ENCODE peak calls at places on chromosomes 7 and 10, in eight cellular contexts. F, U, H, M, D, G, I and A are unnamed samples.

GRCh38 chr10:75108684-75109458 is 2.6 kb upstream of the SAMD8 start:
- DNase-seq in F (peak; percentile 63), U (no peak), H (no peak), M (no peak), D (no peak), G (no peak), I (no peak), A (no peak)

GRCh38 chr7:143811-144453 is 48.4 kb upstream of the FAM20C start:
- DNase-seq in F (no peak), U (peak; percentile 20), H (no peak), M (no peak), D (no peak), G (no peak), I (no peak), A (peak; percentile 16)

GRCh38 chr10:35328404-35329037 is 7.8 kb upstream of the CCNY start:
- DNase-seq in F (peak; percentile 44), U (no peak), H (no peak), M (no peak), D (no peak), G (peak; percentile 66), I (no peak), A (no peak)

GRCh38 chr10:91024541-91024940 is 103.7 kb upstream of the ANKRD1 start:
- DNase-seq in F (no peak), U (no peak), H (no peak), M (no peak), D (no peak), G (no peak), I (no peak), A (no peak)

GRCh38 chr10:23478570-23478969 is 39.7 kb downstream of the OTUD1 start:
- DNase-seq in F (no peak), U (no peak), H (no peak), M (no peak), D (no peak), G (no peak), I (no peak), A (no peak)

GRCh38 chr7:146486519-146486918 is 369.9 kb downstream of the CNTNAP2 start:
- DNase-seq in F (no peak), U (no peak), H (no peak), M (no peak), D (no peak), G (no peak), I (no peak), A (no peak)

GRCh38 chr7:123673752-123674398 is 18.2 kb downstream of the LMOD2 start:
- DNase-seq in F (no peak), U (no peak), H (no peak), M (no peak), D (no peak), G (no peak), I (no peak), A (no peak)

GRCh38 chr7:20218261-20218660 is 1.1 kb upstream of the MACC1 start:
- DNase-seq in F (no peak), U (no peak), H (no peak), M (no peak), D (no peak), G (no peak), I (no peak), A (no peak)

GRCh38 chr10:76202777-76203176 is 771.4 kb downstream of the LRMDA start:
- DNase-seq in F (peak; percentile 7), U (no peak), H (no peak), M (no peak), D (no peak), G (peak; percentile 51), I (no peak), A (no peak)

GRCh38 chr10:72525277-72525676 is 100.6 kb downstream of the MICU1 start:
- DNase-seq in F (no peak), U (no peak), H (no peak), M (no peak), D (no peak), G (peak; percentile 23), I (no peak), A (no peak)

GRCh38 chr10:78047314-78047891 is 13.7 kb downstream of the RPS24 start:
- DNase-seq in F (peak; percentile 70), U (peak; percentile 74), H (peak; percentile 64), M (peak; percentile 73), D (peak; percentile 77), G (peak; percentile 46), I (peak; percentile 81), A (peak; percentile 91)

GRCh38 chr7:112584290-112584689 is 103.5 kb downstream of the LSMEM1 start:
- DNase-seq in F (no peak), U (no peak), H (no peak), M (no peak), D (no peak), G (no peak), I (no peak), A (no peak)

GRCh38 chr7:150450491-150450992 is at the start of gene GIMAP8:
- DNase-seq in F (no peak), U (peak; percentile 44), H (peak; percentile 53), M (peak; percentile 62), D (no peak), G (no peak), I (peak; percentile 56), A (peak; percentile 34)

GRCh38 chr10:23096814-23097549 is 1.6 kb downstream of the MSRB2 start:
- DNase-seq in F (no peak), U (no peak), H (no peak), M (peak; percentile 9), D (no peak), G (peak; percentile 34), I (no peak), A (no peak)

GRCh38 chr7:80635533-80635932 is 2.9 kb upstream of the CD36 start:
- DNase-seq in F (no peak), U (no peak), H (no peak), M (no peak), D (no peak), G (no peak), I (no peak), A (no peak)

GRCh38 chr10:124005991-124006392 is 87.4 kb downstream of the CHST15 start:
- DNase-seq in F (no peak), U (peak; percentile 56), H (no peak), M (no peak), D (no peak), G (no peak), I (no peak), A (no peak)

GRCh38 chr7:1691601-1692499 is 21.8 kb downstream of the ELFN1 start:
- DNase-seq in F (no peak), U (no peak), H (no peak), M (no peak), D (peak; percentile 64), G (no peak), I (no peak), A (no peak)

GRCh38 chr7:150895809-150896208 is 43.5 kb downstream of the AOC1 start:
- DNase-seq in F (no peak), U (no peak), H (no peak), M (no peak), D (no peak), G (no peak), I (no peak), A (no peak)

GRCh38 chr10:101568054-101568745 is 19.9 kb downstream of the POLL start:
- DNase-seq in F (no peak), U (no peak), H (no peak), M (no peak), D (no peak), G (no peak), I (no peak), A (no peak)

GRCh38 chr7:155490697-155491628 is 33.0 kb downstream of the EN2 start:
- DNase-seq in F (peak; percentile 42), U (peak; percentile 62), H (peak; percentile 83), M (no peak), D (no peak), G (no peak), I (no peak), A (peak; percentile 68)

GRCh38 chr7:71389976-71390375 is 258.0 kb downstream of the GALNT17 start:
- DNase-seq in F (no peak), U (no peak), H (no peak), M (no peak), D (no peak), G (no peak), I (no peak), A (no peak)

GRCh38 chr10:27537812-27538211 is 33.7 kb downstream of the RAB18 start:
- DNase-seq in F (no peak), U (no peak), H (no peak), M (no peak), D (no peak), G (no peak), I (no peak), A (no peak)

GRCh38 chr10:117543245-117543998 is 876 bp downstream of the EMX2 start:
- DNase-seq in F (no peak), U (no peak), H (peak; percentile 36), M (no peak), D (no peak), G (no peak), I (no peak), A (no peak)

GRCh38 chr10:44510716-44511115 is 125.8 kb upstream of the CXCL12 start:
- DNase-seq in F (no peak), U (no peak), H (no peak), M (no peak), D (no peak), G (peak; percentile 50), I (no peak), A (no peak)

GRCh38 chr7:140810830-140811556 is 113.7 kb downstream of the BRAF start:
- DNase-seq in F (peak; percentile 21), U (peak; percentile 40), H (peak; percentile 42), M (peak; percentile 64), D (peak; percentile 18), G (peak; percentile 10), I (peak; percentile 52), A (peak; percentile 66)

GRCh38 chr10:49417311-49418052 is 21.6 kb upstream of the DRGX start:
- DNase-seq in F (no peak), U (no peak), H (no peak), M (no peak), D (no peak), G (no peak), I (no peak), A (no peak)

GRCh38 chr10:71211759-71212248 is 566 bp upstream of the UNC5B start:
- DNase-seq in F (no peak), U (no peak), H (peak; percentile 9), M (no peak), D (no peak), G (no peak), I (no peak), A (no peak)

GRCh38 chr10:86340991-86341260 is 25.7 kb downstream of the GRID1 start:
- DNase-seq in F (no peak), U (no peak), H (no peak), M (no peak), D (no peak), G (no peak), I (no peak), A (no peak)

GRCh38 chr7:88361357-88361756 is 54.7 kb upstream of the STEAP4 start:
- DNase-seq in F (no peak), U (no peak), H (no peak), M (no peak), D (no peak), G (no peak), I (no peak), A (no peak)

GRCh38 chr10:6394084-6394483 is 186.0 kb downstream of the PRKCQ start:
- DNase-seq in F (no peak), U (peak; percentile 54), H (no peak), M (no peak), D (no peak), G (no peak), I (no peak), A (peak; percentile 47)

GRCh38 chr7:151756076-151756731 is 120.7 kb downstream of the PRKAG2 start:
- DNase-seq in F (peak; percentile 76), U (no peak), H (no peak), M (peak; percentile 49), D (no peak), G (no peak), I (peak; percentile 33), A (no peak)

GRCh38 chr10:116733566-116733965 is 8.8 kb downstream of the HSPA12A start:
- DNase-seq in F (peak; percentile 65), U (no peak), H (no peak), M (no peak), D (no peak), G (peak; percentile 44), I (no peak), A (no peak)

GRCh38 chr7:120337308-120337907 is 64.4 kb downstream of the KCND2 start:
- DNase-seq in F (peak; percentile 16), U (no peak), H (peak; percentile 10), M (no peak), D (no peak), G (no peak), I (no peak), A (no peak)

GRCh38 chr7:142441074-142441403 is 183.2 kb upstream of the PRSS58 start:
- DNase-seq in F (no peak), U (no peak), H (no peak), M (peak; percentile 24), D (no peak), G (no peak), I (no peak), A (no peak)